ENCODE peak calls at places on chromosomes 16 and 17, in seven cellular contexts. B is ovary, X is fibroblast of the aortic adventitia, L is tibial artery, Q is foreskin fibroblast, U is IMR-90, M is dorsolateral prefrontal cortex. N is an unnamed sample.

GRCh38 chr16:85082553-85083050 is 29.7 kb downstream of the CIBAR2 start:
- DNase-seq in Q (no peak), U (no peak), B (no peak), M (no peak), X (no peak), L (no peak), N (no peak)

GRCh38 chr17:83135692-83136091 is 56.3 kb downstream of the METRNL start:
- DNase-seq in Q (no peak), B (no peak), L (peak), U (no peak), X (no peak), M (peak), N (no peak)

GRCh38 chr17:4947010-4947410 is 1.3 kb downstream of the PFN1 start:
- DNase-seq in Q (peak), M (no peak), B (no peak), U (no peak), X (no peak), L (no peak), N (no peak)

GRCh38 chr17:34312080-34312479 is 7.2 kb upstream of the CCL8 start:
- DNase-seq in Q (peak), M (no peak), B (no peak), U (peak), L (no peak), X (peak), N (no peak)

GRCh38 chr17:54795046-54795445 is 105.6 kb upstream of the TOM1L1 start:
- DNase-seq in M (no peak), L (no peak), X (no peak), Q (no peak), U (no peak), B (no peak), N (no peak)

GRCh38 chr17:178292-179065 is 3.0 kb downstream of the DOC2B start:
- DNase-seq in U (no peak), L (no peak), B (no peak), M (no peak), X (no peak), Q (no peak), N (no peak)

GRCh38 chr17:71482625-71483024 is 638.2 kb upstream of the SOX9 start:
- DNase-seq in M (no peak), B (no peak), X (no peak), U (no peak), Q (peak), L (no peak), N (no peak)

GRCh38 chr17:74632196-74632540 is 8.6 kb upstream of the CD300E start:
- DNase-seq in B (no peak), L (no peak), X (no peak), U (no peak), M (no peak), Q (no peak), N (no peak)

GRCh38 chr16:73254983-73255382 is 207.1 kb upstream of the ZFHX3 start:
- DNase-seq in B (no peak), Q (no peak), L (no peak), U (no peak), X (no peak), M (no peak), N (no peak)

GRCh38 chr17:2399572-2400473 is 1.0 kb downstream of the MNT start:
- DNase-seq in L (peak), B (peak), Q (peak), X (peak), M (peak), U (peak), N (peak)

GRCh38 chr16:81705261-81705660 is 73.8 kb upstream of the PLCG2 start:
- DNase-seq in B (no peak), Q (no peak), L (no peak), X (no peak), M (no peak), U (no peak), N (no peak)

GRCh38 chr17:61307905-61308886 is 91.4 kb upstream of the TBX2 start:
- DNase-seq in L (no peak), X (peak), B (no peak), M (no peak), U (peak), Q (peak), N (peak)

GRCh38 chr17:32502013-32502412 is 15.2 kb downstream of the CDK5R1 start:
- DNase-seq in X (no peak), U (no peak), L (no peak), M (no peak), B (no peak), Q (no peak), N (no peak)

GRCh38 chr17:32504166-32504990 is 17.6 kb downstream of the CDK5R1 start:
- DNase-seq in Q (peak), U (no peak), B (no peak), X (no peak), L (no peak), M (no peak), N (no peak)

GRCh38 chr17:32498362-32498761 is 11.6 kb downstream of the CDK5R1 start:
- DNase-seq in M (no peak), U (no peak), X (no peak), Q (no peak), B (no peak), L (peak), N (no peak)

GRCh38 chr17:32502710-32503109 is 15.9 kb downstream of the CDK5R1 start:
- DNase-seq in B (no peak), X (no peak), L (no peak), U (no peak), M (no peak), Q (no peak), N (no peak)

GRCh38 chr17:32503251-32504165 is 16.7 kb downstream of the CDK5R1 start:
- DNase-seq in U (no peak), X (no peak), L (no peak), M (no peak), B (no peak), Q (peak), N (no peak)
- H3K4me3 ChIP-seq in U (no peak), X (no peak), L (no peak), M (no peak), B (no peak), Q (no peak), N (no peak)

GRCh38 chr16:90077757-90078593 is 844 bp upstream of the PRDM7 start:
- DNase-seq in U (peak), B (no peak), X (peak), M (no peak), Q (peak), L (no peak), N (peak)
- TF ChIP-seq CTCF in U (no peak), B (no peak), X (peak), M (no peak), Q (no peak), L (no peak), N (peak)

DNA sequence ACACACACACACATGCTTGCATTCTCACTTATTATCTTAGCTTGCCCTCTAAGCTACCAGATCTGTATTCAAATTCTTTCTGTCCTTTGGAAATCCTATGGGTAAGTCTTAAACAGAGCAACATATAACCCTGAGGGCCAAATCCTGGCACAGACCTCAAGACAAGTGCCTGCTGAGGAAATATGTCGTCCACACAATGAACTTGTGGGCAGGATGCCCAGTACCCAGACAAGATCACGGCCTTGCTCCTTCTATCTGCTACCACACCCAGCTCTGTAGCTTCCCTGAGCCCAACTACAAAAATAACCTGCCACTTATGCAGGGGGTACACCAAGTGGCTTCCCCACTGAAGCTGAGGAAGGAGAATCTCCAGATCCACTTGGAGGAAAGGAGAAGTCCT is 37.3 kb upstream of the FA2H start:
- DNase-seq in X (peak), L (no peak), Q (no peak), M (no peak), B (no peak), U (no peak), N (no peak)
- H3K4me3 ChIP-seq in X (no peak), L (no peak), Q (no peak), M (no peak), B (no peak), U (no peak), N (no peak)

GRCh38 chr17:45398800-45399199 is 33.9 kb downstream of the ARHGAP27 start:
- DNase-seq in Q (no peak), M (no peak), U (no peak), B (no peak), L (no peak), X (no peak), N (no peak)
- TF ChIP-seq CTCF in Q (no peak), M (no peak), U (no peak), B (no peak), L (no peak), X (no peak), N (peak)

DNA sequence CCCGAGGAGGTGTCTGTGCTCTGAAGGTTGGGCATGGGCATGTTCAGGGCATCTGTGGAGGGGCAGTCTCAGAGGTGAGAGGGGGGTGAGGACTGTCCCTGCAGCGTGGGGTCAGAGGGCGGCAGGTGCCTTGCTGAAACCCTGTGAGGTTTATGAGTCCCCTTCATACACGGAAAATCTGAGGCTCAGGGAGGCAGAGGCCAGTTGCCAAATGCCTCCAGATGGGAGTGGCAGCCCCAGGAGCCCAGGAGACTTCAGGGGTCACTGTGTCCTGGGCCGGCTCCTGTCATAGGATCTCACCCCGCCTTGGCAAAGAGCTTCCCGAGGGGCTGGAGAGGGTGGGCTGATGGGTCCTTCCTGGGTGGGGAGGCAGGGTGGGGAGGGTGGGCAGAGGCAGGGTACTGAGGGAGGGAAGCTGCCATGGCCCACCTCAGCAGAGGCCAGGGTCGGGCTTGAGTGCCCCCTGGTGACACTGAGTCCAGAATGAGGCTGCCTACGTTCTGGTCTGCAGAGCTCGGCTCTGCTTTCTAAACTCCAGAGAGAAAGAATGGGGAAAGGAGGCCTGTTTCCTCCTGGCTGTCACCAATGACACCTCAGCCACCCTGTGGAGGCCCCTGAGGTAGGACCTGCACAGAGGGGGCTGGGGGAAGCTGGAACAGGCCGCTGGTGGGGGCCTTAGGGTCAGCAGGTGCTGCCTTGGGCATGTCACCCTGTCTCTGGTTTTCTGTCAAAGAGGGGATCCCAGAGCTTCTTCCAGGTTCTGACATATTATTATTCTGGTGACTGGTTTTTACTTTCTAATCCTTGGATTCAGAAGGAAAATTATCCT is 1.1 kb downstream of the LGALS9 start:
- DNase-seq in L (no peak), X (no peak), U (no peak), Q (no peak), M (no peak), B (no peak), N (no peak)
- H3K4me3 ChIP-seq in L (peak), X (no peak), U (no peak), Q (no peak), M (peak), B (no peak), N (no peak)

DNA sequence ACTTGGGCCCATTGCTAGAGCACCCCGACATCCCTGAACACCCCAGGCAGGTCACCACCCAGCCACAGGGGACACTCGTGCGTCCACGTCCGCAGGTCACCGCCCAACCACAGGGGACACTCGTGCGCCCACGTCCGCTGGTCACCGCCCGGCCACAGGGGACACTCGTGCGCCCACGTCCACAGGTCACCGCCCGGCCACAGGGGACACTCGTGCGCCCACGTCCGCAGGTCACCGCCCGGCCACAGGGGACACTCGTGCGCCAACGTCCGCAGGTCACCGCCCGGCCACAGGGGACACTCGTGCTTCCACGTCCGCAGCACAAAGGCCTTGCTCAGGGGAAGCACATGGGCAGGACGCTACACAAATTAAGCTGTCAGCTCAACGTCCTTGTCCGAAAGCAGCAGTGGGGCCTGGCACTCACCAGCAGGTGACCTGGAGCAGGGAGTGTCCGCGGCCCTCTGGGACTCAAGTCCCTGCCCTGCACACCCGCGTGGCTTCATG is 17.7 kb downstream of the GALNS start:
- DNase-seq in L (no peak), M (no peak), B (no peak), U (no peak), X (no peak), Q (no peak), N (no peak)
- TF ChIP-seq CTCF in L (no peak), M (no peak), B (no peak), U (no peak), X (no peak), Q (no peak), N (no peak)

GRCh38 chr17:40416671-40417070 is 1.0 kb downstream of the TOP2A start:
- DNase-seq in U (no peak), M (no peak), L (no peak), B (no peak), Q (no peak), X (no peak), N (no peak)
- H3K4me3 ChIP-seq in U (peak), M (peak), L (no peak), B (no peak), Q (peak), X (peak), N (peak)

GRCh38 chr17:80999224-81000088 is 7.8 kb downstream of the CHMP6 start:
- DNase-seq in M (no peak), Q (no peak), B (no peak), X (no peak), U (no peak), L (no peak), N (no peak)

GRCh38 chr17:80995131-80995530 is 3.5 kb downstream of the CHMP6 start:
- DNase-seq in U (no peak), L (no peak), Q (no peak), M (no peak), X (no peak), B (no peak), N (no peak)

GRCh38 chr17:80997471-80998387 is 6.1 kb downstream of the CHMP6 start:
- DNase-seq in U (no peak), Q (no peak), X (no peak), M (no peak), B (no peak), L (no peak), N (peak)

GRCh38 chr17:80998388-80999223 is 7.0 kb downstream of the CHMP6 start:
- DNase-seq in B (no peak), X (no peak), U (no peak), Q (no peak), L (no peak), M (no peak), N (no peak)

GRCh38 chr17:80996422-80997305 is 5.0 kb downstream of the CHMP6 start:
- DNase-seq in L (no peak), U (no peak), B (no peak), M (peak), X (no peak), Q (no peak), N (no peak)
- TF ChIP-seq CTCF in L (no peak), U (no peak), B (no peak), M (no peak), X (no peak), Q (no peak), N (no peak)

GRCh38 chr16:1531638-1531910 is 1.9 kb upstream of the TMEM204 start:
- DNase-seq in L (no peak), B (no peak), M (no peak), U (no peak), X (no peak), Q (no peak), N (no peak)
- H3K4me3 ChIP-seq in L (no peak), B (no peak), M (no peak), U (no peak), X (no peak), Q (no peak), N (no peak)

GRCh38 chr17:75904749-75905521 is at the start of gene MRPL38:
- DNase-seq in U (peak), Q (peak), X (peak), B (peak), L (peak), M (peak), N (peak)
- TF ChIP-seq CTCF in U (peak), Q (peak), X (peak), B (peak), L (peak), M (peak), N (peak)